ENCODE peak calls at places on chromosomes 4 and X, in four cellular contexts. R is stimulated activated CD4-positive, alpha-beta T cell treated with anti-CD3 and anti-CD28 coated beads, Interleukin-4, amount 100 ng/mL, for 1 hour; Y is islet precursor cell; O is psoas muscle. G is an unnamed sample.

GRCh38 chrX:76439188-76439587 is 11.7 kb downstream of the MAGEE1 start:
- DNase-seq in R (no peak), Y (no peak), O (no peak), G (no peak)

GRCh38 chr4:177381762-177382310 is 60.4 kb downstream of the AGA start:
- DNase-seq in O (no peak), Y (no peak), R (no peak), G (no peak)

GRCh38 chrX:65745992-65746391 is 78.5 kb downstream of the MSN start:
- DNase-seq in Y (no peak), R (no peak), O (no peak), G (no peak)

GRCh38 chr4:183443609-183444148 is 757 bp upstream of the CDKN2AIP start:
- DNase-seq in Y (peak; percentile 87), R (peak; percentile 47), O (no peak), G (no peak)

GRCh38 chr4:153603258-153603657 is 80.8 kb upstream of the TLR2 start:
- DNase-seq in Y (no peak), R (peak; percentile 34), O (no peak), G (no peak)

GRCh38 chr4:44120646-44121045 is 328.0 kb downstream of the KCTD8 start:
- DNase-seq in R (no peak), Y (no peak), O (no peak), G (no peak)

GRCh38 chrX:13013353-13014110 is 30.9 kb downstream of the FAM9C start:
- DNase-seq in R (no peak), O (no peak), Y (no peak), G (no peak)

GRCh38 chr4:125722009-125722408 is 407.3 kb downstream of the FAT4 start:
- DNase-seq in O (no peak), R (no peak), Y (no peak), G (no peak)

GRCh38 chrX:1754077-1754476 is 139.2 kb downstream of the ASMT start:
- DNase-seq in O (no peak), R (no peak), Y (peak; percentile 56), G (no peak)

GRCh38 chr4:159150838-159151390 is 48.0 kb downstream of the RAPGEF2 start:
- DNase-seq in O (no peak), R (no peak), Y (no peak), G (no peak)

GRCh38 chr4:153232768-153233167 is 28.5 kb downstream of the TRIM2 start:
- DNase-seq in O (no peak), R (no peak), Y (peak; percentile 83), G (no peak)